ENCODE peak calls at places on chromosomes 4 and X, in four cellular contexts. One of them, this sample, is unnamed.

GRCh38 chr4:54440394-54441223 is 211.5 kb downstream of the PDGFRA start:
- DNase-seq in H54: no peak
- DNase-seq in activated CD8-positive, alpha-beta memory T cell treated with anti-CD3 and anti-CD28 coated beads for 48 hours: no peak
- DNase-seq in NCI-H774: peak
- DNase-seq in this sample: no peak

GRCh38 chr4:4694296-4694772 is 152.5 kb upstream of the STX18 start:
- DNase-seq in H54: no peak
- DNase-seq in activated CD8-positive, alpha-beta memory T cell treated with anti-CD3 and anti-CD28 coated beads for 48 hours: no peak
- DNase-seq in NCI-H774: no peak
- DNase-seq in this sample: no peak

GRCh38 chrX:110001702-110002299 is 1.1 kb upstream of the TMEM164 start:
- DNase-seq in H54: no peak
- DNase-seq in activated CD8-positive, alpha-beta memory T cell treated with anti-CD3 and anti-CD28 coated beads for 48 hours: no peak
- DNase-seq in NCI-H774: no peak
- DNase-seq in this sample: no peak

GRCh38 chrX:130170752-130171445 is 863 bp upstream of the RAB33A start:
- DNase-seq in H54: no peak
- DNase-seq in activated CD8-positive, alpha-beta memory T cell treated with anti-CD3 and anti-CD28 coated beads for 48 hours: no peak
- DNase-seq in NCI-H774: peak
- DNase-seq in this sample: peak

GRCh38 chrX:129600981-129601424 is 53.8 kb downstream of the APLN start:
- DNase-seq in H54: no peak
- DNase-seq in activated CD8-positive, alpha-beta memory T cell treated with anti-CD3 and anti-CD28 coated beads for 48 hours: no peak
- DNase-seq in NCI-H774: peak
- DNase-seq in this sample: peak

GRCh38 chr4:108814327-108814726 is 51.5 kb upstream of the ETNPPL start:
- DNase-seq in H54: no peak
- DNase-seq in activated CD8-positive, alpha-beta memory T cell treated with anti-CD3 and anti-CD28 coated beads for 48 hours: no peak
- DNase-seq in NCI-H774: no peak
- DNase-seq in this sample: no peak

GRCh38 chrX:9312922-9313867 is 151.7 kb upstream of the TBL1X start:
- DNase-seq in H54: peak
- DNase-seq in activated CD8-positive, alpha-beta memory T cell treated with anti-CD3 and anti-CD28 coated beads for 48 hours: peak
- DNase-seq in NCI-H774: no peak
- DNase-seq in this sample: peak

GRCh38 chrX:134654398-134655012 is 3.8 kb downstream of the PLAC1 start:
- DNase-seq in H54: no peak
- DNase-seq in activated CD8-positive, alpha-beta memory T cell treated with anti-CD3 and anti-CD28 coated beads for 48 hours: no peak
- DNase-seq in NCI-H774: no peak
- DNase-seq in this sample: no peak

GRCh38 chr4:153809307-153809706 is 20.4 kb upstream of the SFRP2 start:
- DNase-seq in H54: no peak
- DNase-seq in activated CD8-positive, alpha-beta memory T cell treated with anti-CD3 and anti-CD28 coated beads for 48 hours: no peak
- DNase-seq in NCI-H774: no peak
- DNase-seq in this sample: no peak

GRCh38 chr4:100081511-100081910 is 108.8 kb downstream of the DDIT4L start:
- DNase-seq in H54: no peak
- DNase-seq in activated CD8-positive, alpha-beta memory T cell treated with anti-CD3 and anti-CD28 coated beads for 48 hours: no peak
- DNase-seq in NCI-H774: no peak
- DNase-seq in this sample: no peak

GRCh38 chr4:136908122-136908521 is 624.2 kb downstream of the PCDH18 start:
- DNase-seq in H54: no peak
- DNase-seq in activated CD8-positive, alpha-beta memory T cell treated with anti-CD3 and anti-CD28 coated beads for 48 hours: no peak
- DNase-seq in NCI-H774: no peak
- DNase-seq in this sample: no peak

GRCh38 chr4:76926841-76927240 is 22.7 kb upstream of the SEPTIN11 start:
- DNase-seq in H54: no peak
- DNase-seq in activated CD8-positive, alpha-beta memory T cell treated with anti-CD3 and anti-CD28 coated beads for 48 hours: no peak
- DNase-seq in NCI-H774: no peak
- DNase-seq in this sample: no peak

GRCh38 chr4:89797117-89797516 is 39.8 kb downstream of the SNCA start:
- DNase-seq in H54: no peak
- DNase-seq in activated CD8-positive, alpha-beta memory T cell treated with anti-CD3 and anti-CD28 coated beads for 48 hours: no peak
- DNase-seq in NCI-H774: no peak
- DNase-seq in this sample: no peak

GRCh38 chrX:106999002-106999975 is 723 bp downstream of the MORC4 start:
- DNase-seq in H54: peak
- DNase-seq in activated CD8-positive, alpha-beta memory T cell treated with anti-CD3 and anti-CD28 coated beads for 48 hours: no peak
- DNase-seq in NCI-H774: no peak
- DNase-seq in this sample: peak

GRCh38 chr4:71389149-71389840 is 50.5 kb downstream of the SLC4A4 start:
- DNase-seq in H54: no peak
- DNase-seq in activated CD8-positive, alpha-beta memory T cell treated with anti-CD3 and anti-CD28 coated beads for 48 hours: no peak
- DNase-seq in NCI-H774: no peak
- DNase-seq in this sample: no peak

GRCh38 chrX:154398668-154399526 is 720 bp downstream of the RPL10 start:
- DNase-seq in H54: no peak
- DNase-seq in activated CD8-positive, alpha-beta memory T cell treated with anti-CD3 and anti-CD28 coated beads for 48 hours: no peak
- DNase-seq in NCI-H774: peak
- DNase-seq in this sample: peak

GRCh38 chr4:150572704-150573504 is 9.0 kb upstream of the MAB21L2 start:
- DNase-seq in H54: no peak
- DNase-seq in activated CD8-positive, alpha-beta memory T cell treated with anti-CD3 and anti-CD28 coated beads for 48 hours: no peak
- DNase-seq in NCI-H774: no peak
- DNase-seq in this sample: no peak

GRCh38 chrX:26026179-26026578 is 112.0 kb upstream of the MAGEB18 start:
- DNase-seq in H54: no peak
- DNase-seq in activated CD8-positive, alpha-beta memory T cell treated with anti-CD3 and anti-CD28 coated beads for 48 hours: no peak
- DNase-seq in NCI-H774: no peak
- DNase-seq in this sample: no peak

GRCh38 chr4:152946460-152946859 is 10.3 kb downstream of the FHDC1 start:
- DNase-seq in H54: no peak
- DNase-seq in activated CD8-positive, alpha-beta memory T cell treated with anti-CD3 and anti-CD28 coated beads for 48 hours: no peak
- DNase-seq in NCI-H774: no peak
- DNase-seq in this sample: no peak

GRCh38 chr4:141350122-141350904 is 129.6 kb downstream of the ZNF330 start:
- DNase-seq in H54: no peak
- DNase-seq in activated CD8-positive, alpha-beta memory T cell treated with anti-CD3 and anti-CD28 coated beads for 48 hours: no peak
- DNase-seq in NCI-H774: peak
- DNase-seq in this sample: no peak

GRCh38 chr4:168585168-168586091 is 88.6 kb downstream of the PALLD start:
- DNase-seq in H54: no peak
- DNase-seq in activated CD8-positive, alpha-beta memory T cell treated with anti-CD3 and anti-CD28 coated beads for 48 hours: no peak
- DNase-seq in NCI-H774: peak
- DNase-seq in this sample: no peak

GRCh38 chr4:101345271-101345595 is 2.1 kb downstream of the PPP3CA start:
- DNase-seq in H54: no peak
- DNase-seq in activated CD8-positive, alpha-beta memory T cell treated with anti-CD3 and anti-CD28 coated beads for 48 hours: no peak
- DNase-seq in NCI-H774: no peak
- DNase-seq in this sample: peak

This sample was measured in substantia nigra.